ENCODE peak calls at places on chromosomes 1 and 21, in six cellular contexts. E, X, T, J, V and Y are unnamed samples.

GRCh38 chr1:53413175-53414001 is 45.8 kb upstream of the DMRTB1 start:
- DNase-seq in E (peak), X (peak), T (no peak), J (no peak), V (no peak), Y (no peak)

GRCh38 chr21:44462090-44462833 is 7.0 kb downstream of the LRRC3 start:
- DNase-seq in E (no peak), X (no peak), T (no peak), J (no peak), V (no peak), Y (no peak)

GRCh38 chr1:117541585-117541984 is 64.3 kb upstream of the TENT5C start:
- DNase-seq in E (no peak), X (no peak), T (no peak), J (no peak), V (no peak), Y (no peak)

GRCh38 chr1:36204347-36204909 is 19.8 kb upstream of the THRAP3 start:
- DNase-seq in E (no peak), X (no peak), T (no peak), J (no peak), V (no peak), Y (no peak)

GRCh38 chr1:152888126-152888525 is 10.0 kb downstream of the SMCP start:
- DNase-seq in E (no peak), X (no peak), T (no peak), J (no peak), V (no peak), Y (no peak)

GRCh38 chr1:115642168-115643072 is 650 bp downstream of the VANGL1 start:
- DNase-seq in E (no peak), X (peak), T (no peak), J (peak), V (peak), Y (peak)

GRCh38 chr1:111593403-111594127 is 26.0 kb upstream of the RAP1A start:
- DNase-seq in E (no peak), X (peak), T (no peak), J (no peak), V (no peak), Y (no peak)

GRCh38 chr1:15118579-15118978 is 35.0 kb upstream of the TMEM51 start:
- DNase-seq in E (no peak), X (no peak), T (no peak), J (no peak), V (no peak), Y (no peak)

GRCh38 chr1:179298952-179299351 is 5.4 kb downstream of the SOAT1 start:
- DNase-seq in E (peak), X (no peak), T (no peak), J (no peak), V (no peak), Y (no peak)

GRCh38 chr21:38300180-38300579 is 43.4 kb downstream of the KCNJ15 start:
- DNase-seq in E (no peak), X (no peak), T (no peak), J (no peak), V (no peak), Y (no peak)

GRCh38 chr1:81802601-81803422 is 2.1 kb downstream of the ADGRL2 start:
- DNase-seq in E (no peak), X (peak), T (no peak), J (no peak), V (no peak), Y (no peak)

GRCh38 chr21:41847066-41847804 is 31.9 kb downstream of the PRDM15 start:
- DNase-seq in E (no peak), X (no peak), T (no peak), J (no peak), V (no peak), Y (no peak)

GRCh38 chr1:50326026-50326425 is 97.2 kb downstream of the DMRTA2 start:
- DNase-seq in E (no peak), X (no peak), T (no peak), J (no peak), V (no peak), Y (no peak)

GRCh38 chr1:178101266-178101630 is 7.3 kb downstream of the RASAL2 start:
- DNase-seq in E (no peak), X (no peak), T (no peak), J (no peak), V (no peak), Y (no peak)

GRCh38 chr1:67674260-67675011 is 10.6 kb upstream of the GADD45A start:
- DNase-seq in E (peak), X (no peak), T (no peak), J (no peak), V (peak), Y (no peak)

GRCh38 chr1:221335161-221336101 is 406.5 kb downstream of the DUSP10 start:
- DNase-seq in E (no peak), X (no peak), T (no peak), J (no peak), V (peak), Y (no peak)

GRCh38 chr1:23419180-23419579 is 5.4 kb downstream of the TCEA3 start:
- DNase-seq in E (no peak), X (no peak), T (no peak), J (no peak), V (no peak), Y (no peak)

GRCh38 chr1:79845951-79846350 is 839.4 kb upstream of the ADGRL4 start:
- DNase-seq in E (no peak), X (no peak), T (no peak), J (no peak), V (no peak), Y (no peak)

GRCh38 chr1:186617860-186618780 is 62.1 kb downstream of the PTGS2 start:
- DNase-seq in E (peak), X (no peak), T (no peak), J (peak), V (peak), Y (peak)

GRCh38 chr1:209835782-209836298 is 8.1 kb downstream of the UTP25 start:
- DNase-seq in E (no peak), X (no peak), T (no peak), J (no peak), V (no peak), Y (no peak)

GRCh38 chr1:229035054-229035747 is 235.7 kb upstream of the RAB4A start:
- DNase-seq in E (no peak), X (no peak), T (no peak), J (peak), V (no peak), Y (no peak)